ENCODE peak calls at places on chromosomes 5 and 9, in six cellular contexts. K is lower leg skin; A is T-helper 17 cell; D is stimulated activated CD4-positive, alpha-beta T cell treated with anti-CD3 and anti-CD28 coated beads, Interleukin-4, amount 100 ng/mL, for 4 hours; V is mucosa of descending colon; B is iPS DF 19.7. N is an unnamed sample.

GRCh38 chr5:14428302-14429081 is 153.1 kb upstream of the OTULINL start:
- DNase-seq in K (peak; percentile 70), A (no peak), D (no peak), V (no peak), B (no peak), N (peak; percentile 46)

GRCh38 chr9:108161520-108161919 is 672.0 kb upstream of the KLF4 start:
- DNase-seq in K (no peak), A (no peak), D (no peak), V (no peak), B (no peak), N (no peak)

GRCh38 chr5:96597441-96598020 is 64.6 kb upstream of the CAST start:
- DNase-seq in K (no peak), A (no peak), D (no peak), V (no peak), B (no peak), N (peak; percentile 12)

GRCh38 chr5:165321912-165322311 is 1816.5 kb downstream of the MAT2B start:
- DNase-seq in K (no peak), A (no peak), D (no peak), V (no peak), B (no peak), N (peak; percentile 3)

GRCh38 chr5:176632777-176633176 is 2.3 kb downstream of the EIF4E1B start:
- DNase-seq in K (no peak), A (no peak), D (no peak), V (no peak), B (no peak), N (no peak)

GRCh38 chr5:137730331-137730730 is 5.6 kb downstream of the KLHL3 start:
- DNase-seq in K (no peak), A (no peak), D (no peak), V (no peak), B (no peak), N (no peak)

GRCh38 chr9:79579624-79580023 is 7.9 kb downstream of the TLE4 start:
- DNase-seq in K (no peak), A (no peak), D (no peak), V (no peak), B (no peak), N (no peak)

GRCh38 chr5:179621551-179621971 is 1.9 kb downstream of the HNRNPH1 start:
- DNase-seq in K (no peak), A (no peak), D (no peak), V (peak; percentile 7), B (no peak), N (no peak)

GRCh38 chr9:89525673-89526374 is 27.9 kb upstream of the SEMA4D start:
- DNase-seq in K (no peak), A (no peak), D (no peak), V (no peak), B (no peak), N (no peak)

GRCh38 chr9:71669265-71669975 is 98.9 kb downstream of the CEMIP2 start:
- DNase-seq in K (no peak), A (no peak), D (no peak), V (no peak), B (no peak), N (no peak)

GRCh38 chr9:31210982-31211570 is 1173.4 kb upstream of the ACO1 start:
- DNase-seq in K (no peak), A (no peak), D (peak; percentile 14), V (no peak), B (no peak), N (no peak)

GRCh38 chr5:117138523-117138922 is 563.9 kb upstream of the SEMA6A start:
- DNase-seq in K (no peak), A (no peak), D (no peak), V (no peak), B (no peak), N (no peak)

GRCh38 chr5:170287532-170287931 is 10.0 kb downstream of the LCP2 start:
- DNase-seq in K (no peak), A (no peak), D (no peak), V (no peak), B (no peak), N (no peak)

GRCh38 chr5:131114754-131115153 is 50.3 kb downstream of the HINT1 start:
- DNase-seq in K (no peak), A (no peak), D (no peak), V (no peak), B (no peak), N (no peak)

GRCh38 chr9:36987891-36988290 is 46.2 kb downstream of the PAX5 start:
- DNase-seq in K (no peak), A (no peak), D (no peak), V (no peak), B (no peak), N (no peak)

GRCh38 chr9:90088411-90088810 is 483.6 kb downstream of the GADD45G start:
- DNase-seq in K (no peak), A (no peak), D (no peak), V (no peak), B (no peak), N (no peak)

GRCh38 chr9:137454506-137455360 is 4.4 kb downstream of the NSMF start:
- DNase-seq in K (peak; percentile 89), A (peak; percentile 4), D (no peak), V (peak; percentile 80), B (no peak), N (no peak)

GRCh38 chr9:114004221-114004716 is 73.8 kb downstream of the AMBP start:
- DNase-seq in K (peak; percentile 84), A (no peak), D (no peak), V (no peak), B (no peak), N (no peak)

N was measured in HFFc6.